ENCODE peak calls at places on chromosomes 1 and 21, in nine cellular contexts. One of them, this sample, is unnamed.

GRCh38 chr1:204113900-204114299 is 37.9 kb downstream of the ETNK2 start:
- DNase-seq in HFF-Myc: no peak
- DNase-seq in psoas muscle: no peak
- DNase-seq in pancreas: no peak
- DNase-seq in heart left ventricle: no peak
- DNase-seq in IMR-90: peak
- DNase-seq in fibroblast of lung: peak
- DNase-seq in adrenal gland: peak
- DNase-seq in BE2C: no peak
- DNase-seq in this sample: no peak

GRCh38 chr1:207828046-207828445 is 76.2 kb downstream of the CD46 start:
- DNase-seq in HFF-Myc: no peak
- DNase-seq in psoas muscle: no peak
- DNase-seq in pancreas: no peak
- DNase-seq in heart left ventricle: no peak
- DNase-seq in IMR-90: no peak
- DNase-seq in fibroblast of lung: no peak
- DNase-seq in adrenal gland: no peak
- DNase-seq in BE2C: no peak
- DNase-seq in this sample: no peak

GRCh38 chr1:220775238-220775853 is 11.4 kb upstream of the MTARC1 start:
- DNase-seq in HFF-Myc: no peak
- DNase-seq in psoas muscle: peak
- DNase-seq in pancreas: peak
- DNase-seq in heart left ventricle: no peak
- DNase-seq in IMR-90: no peak
- DNase-seq in fibroblast of lung: no peak
- DNase-seq in adrenal gland: peak
- DNase-seq in BE2C: peak
- DNase-seq in this sample: no peak

GRCh38 chr1:230849451-230850194 is 18.7 kb downstream of the C1orf198 start:
- DNase-seq in HFF-Myc: peak
- DNase-seq in psoas muscle: peak
- DNase-seq in pancreas: peak
- DNase-seq in heart left ventricle: peak
- DNase-seq in IMR-90: peak
- DNase-seq in fibroblast of lung: peak
- DNase-seq in adrenal gland: peak
- DNase-seq in BE2C: no peak
- DNase-seq in this sample: peak

GRCh38 chr1:244154882-244155531 is 103.9 kb downstream of the ZBTB18 start:
- DNase-seq in HFF-Myc: no peak
- DNase-seq in psoas muscle: peak
- DNase-seq in pancreas: peak
- DNase-seq in heart left ventricle: no peak
- DNase-seq in IMR-90: no peak
- DNase-seq in fibroblast of lung: no peak
- DNase-seq in adrenal gland: peak
- DNase-seq in BE2C: peak
- DNase-seq in this sample: no peak

GRCh38 chr1:5835179-5835562 is 157.1 kb downstream of the NPHP4 start:
- DNase-seq in HFF-Myc: no peak
- DNase-seq in psoas muscle: no peak
- DNase-seq in pancreas: no peak
- DNase-seq in heart left ventricle: no peak
- DNase-seq in IMR-90: no peak
- DNase-seq in fibroblast of lung: no peak
- DNase-seq in adrenal gland: no peak
- DNase-seq in BE2C: no peak
- DNase-seq in this sample: no peak

GRCh38 chr1:42305639-42306038 is 29.4 kb downstream of the FOXJ3 start:
- DNase-seq in HFF-Myc: no peak
- DNase-seq in psoas muscle: no peak
- DNase-seq in pancreas: no peak
- DNase-seq in heart left ventricle: no peak
- DNase-seq in IMR-90: peak
- DNase-seq in fibroblast of lung: peak
- DNase-seq in adrenal gland: no peak
- DNase-seq in BE2C: no peak
- DNase-seq in this sample: no peak

GRCh38 chr1:228381336-228381735 is 25.3 kb downstream of the TRIM11 start:
- DNase-seq in HFF-Myc: no peak
- DNase-seq in psoas muscle: no peak
- DNase-seq in pancreas: no peak
- DNase-seq in heart left ventricle: no peak
- DNase-seq in IMR-90: peak
- DNase-seq in fibroblast of lung: no peak
- DNase-seq in adrenal gland: no peak
- DNase-seq in BE2C: no peak
- DNase-seq in this sample: no peak

GRCh38 chr1:53254011-53254640 is 15.8 kb upstream of the MAGOH start:
- DNase-seq in HFF-Myc: no peak
- DNase-seq in psoas muscle: no peak
- DNase-seq in pancreas: no peak
- DNase-seq in heart left ventricle: no peak
- DNase-seq in IMR-90: peak
- DNase-seq in fibroblast of lung: peak
- DNase-seq in adrenal gland: no peak
- DNase-seq in BE2C: no peak
- DNase-seq in this sample: no peak

GRCh38 chr1:227789042-227789880 is 26.2 kb upstream of the PRSS38 start:
- DNase-seq in HFF-Myc: no peak
- DNase-seq in psoas muscle: no peak
- DNase-seq in pancreas: no peak
- DNase-seq in heart left ventricle: peak
- DNase-seq in IMR-90: peak
- DNase-seq in fibroblast of lung: no peak
- DNase-seq in adrenal gland: no peak
- DNase-seq in BE2C: peak
- DNase-seq in this sample: no peak

GRCh38 chr21:35932232-35932911 is 128.0 kb downstream of the SETD4 start:
- DNase-seq in HFF-Myc: peak
- DNase-seq in psoas muscle: peak
- DNase-seq in pancreas: no peak
- DNase-seq in heart left ventricle: peak
- DNase-seq in IMR-90: peak
- DNase-seq in fibroblast of lung: peak
- DNase-seq in adrenal gland: peak
- DNase-seq in BE2C: no peak
- DNase-seq in this sample: peak

GRCh38 chr1:21607549-21608529 is 61.3 kb downstream of the RAP1GAP start:
- DNase-seq in HFF-Myc: peak
- DNase-seq in psoas muscle: peak
- DNase-seq in pancreas: peak
- DNase-seq in heart left ventricle: peak
- DNase-seq in IMR-90: peak
- DNase-seq in fibroblast of lung: peak
- DNase-seq in adrenal gland: peak
- DNase-seq in BE2C: peak
- DNase-seq in this sample: no peak

GRCh38 chr1:231518485-231519035 is 9.9 kb upstream of the TSNAX start:
- DNase-seq in HFF-Myc: no peak
- DNase-seq in psoas muscle: no peak
- DNase-seq in pancreas: no peak
- DNase-seq in heart left ventricle: no peak
- DNase-seq in IMR-90: no peak
- DNase-seq in fibroblast of lung: no peak
- DNase-seq in adrenal gland: no peak
- DNase-seq in BE2C: no peak
- DNase-seq in this sample: no peak

GRCh38 chr1:50779811-50780210 is 180.3 kb downstream of the FAF1 start:
- DNase-seq in HFF-Myc: no peak
- DNase-seq in psoas muscle: no peak
- DNase-seq in pancreas: no peak
- DNase-seq in heart left ventricle: no peak
- DNase-seq in IMR-90: no peak
- DNase-seq in fibroblast of lung: no peak
- DNase-seq in adrenal gland: no peak
- DNase-seq in BE2C: no peak
- DNase-seq in this sample: no peak

GRCh38 chr1:227654431-227654830 is 80.7 kb downstream of the JMJD4 start:
- DNase-seq in HFF-Myc: no peak
- DNase-seq in psoas muscle: no peak
- DNase-seq in pancreas: no peak
- DNase-seq in heart left ventricle: no peak
- DNase-seq in IMR-90: no peak
- DNase-seq in fibroblast of lung: no peak
- DNase-seq in adrenal gland: no peak
- DNase-seq in BE2C: no peak
- DNase-seq in this sample: no peak

GRCh38 chr1:2384130-2384860 is 7.1 kb downstream of the MORN1 start:
- DNase-seq in HFF-Myc: no peak
- DNase-seq in psoas muscle: no peak
- DNase-seq in pancreas: no peak
- DNase-seq in heart left ventricle: peak
- DNase-seq in IMR-90: no peak
- DNase-seq in fibroblast of lung: no peak
- DNase-seq in adrenal gland: peak
- DNase-seq in BE2C: no peak
- DNase-seq in this sample: no peak

GRCh38 chr1:19844726-19845125 is 29.6 kb upstream of the RNF186 start:
- DNase-seq in HFF-Myc: no peak
- DNase-seq in psoas muscle: no peak
- DNase-seq in pancreas: no peak
- DNase-seq in heart left ventricle: no peak
- DNase-seq in IMR-90: no peak
- DNase-seq in fibroblast of lung: no peak
- DNase-seq in adrenal gland: peak
- DNase-seq in BE2C: no peak
- DNase-seq in this sample: no peak

GRCh38 chr1:201501812-201502510 is 5.0 kb downstream of the CSRP1 start:
- DNase-seq in HFF-Myc: no peak
- DNase-seq in psoas muscle: no peak
- DNase-seq in pancreas: peak
- DNase-seq in heart left ventricle: no peak
- DNase-seq in IMR-90: no peak
- DNase-seq in fibroblast of lung: no peak
- DNase-seq in adrenal gland: no peak
- DNase-seq in BE2C: no peak
- DNase-seq in this sample: no peak

GRCh38 chr1:43545686-43546387 is 15.2 kb downstream of the PTPRF start:
- DNase-seq in HFF-Myc: no peak
- DNase-seq in psoas muscle: peak
- DNase-seq in pancreas: peak
- DNase-seq in heart left ventricle: no peak
- DNase-seq in IMR-90: no peak
- DNase-seq in fibroblast of lung: no peak
- DNase-seq in adrenal gland: peak
- DNase-seq in BE2C: peak
- DNase-seq in this sample: no peak

GRCh38 chr1:244626709-244627108 is 26.2 kb upstream of the DESI2 start:
- DNase-seq in HFF-Myc: no peak
- DNase-seq in psoas muscle: no peak
- DNase-seq in pancreas: no peak
- DNase-seq in heart left ventricle: no peak
- DNase-seq in IMR-90: no peak
- DNase-seq in fibroblast of lung: no peak
- DNase-seq in adrenal gland: no peak
- DNase-seq in BE2C: no peak
- DNase-seq in this sample: no peak

GRCh38 chr1:118370861-118371260 is 185.8 kb upstream of the SPAG17 start:
- DNase-seq in HFF-Myc: no peak
- DNase-seq in psoas muscle: no peak
- DNase-seq in pancreas: no peak
- DNase-seq in heart left ventricle: no peak
- DNase-seq in IMR-90: no peak
- DNase-seq in fibroblast of lung: no peak
- DNase-seq in adrenal gland: no peak
- DNase-seq in BE2C: no peak
- DNase-seq in this sample: no peak
- H3K4me3 ChIP-seq in HFF-Myc: no peak
- H3K4me3 ChIP-seq in psoas muscle: no peak
- H3K4me3 ChIP-seq in pancreas: no peak
- H3K4me3 ChIP-seq in heart left ventricle: no peak
- H3K4me3 ChIP-seq in IMR-90: no peak
- H3K4me3 ChIP-seq in fibroblast of lung: no peak
- H3K4me3 ChIP-seq in adrenal gland: no peak
- H3K4me3 ChIP-seq in BE2C: no peak
- H3K4me3 ChIP-seq in this sample: no peak

DNA sequence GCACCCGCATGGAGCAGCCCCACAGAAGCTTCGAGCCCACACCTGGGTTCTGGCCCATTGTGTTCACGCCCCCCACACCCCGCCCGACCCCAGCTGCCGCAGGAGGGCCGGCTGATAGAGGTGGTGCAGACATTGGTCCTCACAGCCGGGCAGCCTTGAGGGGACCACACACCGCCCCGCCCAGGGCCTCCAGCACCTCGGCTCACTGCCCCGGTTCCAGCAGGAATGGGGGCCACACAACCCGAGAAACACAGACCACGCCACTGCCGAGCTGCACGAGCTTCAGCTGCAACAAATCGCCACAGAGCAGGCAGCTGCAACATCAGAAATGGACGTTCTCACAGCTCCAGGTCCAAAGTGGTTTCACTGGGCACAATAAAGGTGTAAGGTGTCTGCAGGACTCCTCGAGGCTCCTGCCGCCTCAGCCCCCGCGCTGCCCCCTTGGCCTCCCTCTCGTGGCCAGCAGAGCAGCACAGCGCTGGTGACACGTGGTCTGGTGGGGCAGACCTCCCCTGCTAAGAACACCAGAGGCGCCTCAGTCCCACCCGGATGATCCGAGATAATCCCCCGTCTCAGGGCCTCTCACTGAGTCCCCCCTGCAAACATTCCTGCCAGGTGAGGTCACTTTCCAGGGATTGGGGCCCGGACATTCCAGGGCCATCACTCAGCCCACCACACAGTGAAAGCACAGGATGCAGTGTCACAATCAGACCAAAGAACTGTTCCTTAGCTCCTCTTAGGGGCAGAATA is 62.3 kb upstream of the ADARB1 start:
- DNase-seq in HFF-Myc: peak
- DNase-seq in psoas muscle: peak
- DNase-seq in pancreas: no peak
- DNase-seq in heart left ventricle: peak
- DNase-seq in IMR-90: peak
- DNase-seq in fibroblast of lung: peak
- DNase-seq in adrenal gland: peak
- DNase-seq in BE2C: peak
- DNase-seq in this sample: peak
- TF ChIP-seq CTCF in HFF-Myc: no peak
- TF ChIP-seq CTCF in psoas muscle: peak
- TF ChIP-seq CTCF in pancreas: no peak
- TF ChIP-seq CTCF in heart left ventricle: no peak
- TF ChIP-seq CTCF in IMR-90: no peak
- TF ChIP-seq CTCF in fibroblast of lung: no peak
- TF ChIP-seq CTCF in adrenal gland: no peak
- TF ChIP-seq CTCF in BE2C: no peak
- TF ChIP-seq CTCF in this sample: no peak

GRCh38 chr1:197911857-197912696 is 5.1 kb upstream of the LHX9 start:
- DNase-seq in HFF-Myc: no peak
- DNase-seq in psoas muscle: no peak
- DNase-seq in pancreas: no peak
- DNase-seq in heart left ventricle: no peak
- DNase-seq in IMR-90: no peak
- DNase-seq in fibroblast of lung: no peak
- DNase-seq in adrenal gland: no peak
- DNase-seq in BE2C: no peak
- DNase-seq in this sample: no peak
- H3K4me3 ChIP-seq in HFF-Myc: no peak
- H3K4me3 ChIP-seq in psoas muscle: peak
- H3K4me3 ChIP-seq in pancreas: no peak
- H3K4me3 ChIP-seq in heart left ventricle: no peak
- H3K4me3 ChIP-seq in IMR-90: no peak
- H3K4me3 ChIP-seq in fibroblast of lung: no peak
- H3K4me3 ChIP-seq in adrenal gland: no peak
- H3K4me3 ChIP-seq in BE2C: peak
- H3K4me3 ChIP-seq in this sample: no peak

GRCh38 chr1:153922076-153922837 is 515 bp downstream of the GATAD2B start:
- DNase-seq in HFF-Myc: no peak
- DNase-seq in psoas muscle: peak
- DNase-seq in pancreas: peak
- DNase-seq in heart left ventricle: peak
- DNase-seq in IMR-90: no peak
- DNase-seq in fibroblast of lung: no peak
- DNase-seq in adrenal gland: peak
- DNase-seq in BE2C: peak
- DNase-seq in this sample: no peak
- TF ChIP-seq CTCF in HFF-Myc: no peak
- TF ChIP-seq CTCF in psoas muscle: no peak
- TF ChIP-seq CTCF in pancreas: no peak
- TF ChIP-seq CTCF in heart left ventricle: no peak
- TF ChIP-seq CTCF in IMR-90: no peak
- TF ChIP-seq CTCF in fibroblast of lung: no peak
- TF ChIP-seq CTCF in adrenal gland: no peak
- TF ChIP-seq CTCF in BE2C: peak
- TF ChIP-seq CTCF in this sample: no peak

This sample was measured in astrocyte of the cerebellum.